ENCODE peak calls at places on chromosomes 1 and 21, in nine cellular contexts. B is uterus, E is COLO829, Q is hepatic stellate cell, T is GM04504, M is pancreas, C is A549, D is AG08395, V is HT1080. F is an unnamed sample.

GRCh38 chr1:118093017-118093416 is 92.0 kb downstream of the SPAG17 start:
- DNase-seq in Q (no peak), D (no peak), M (no peak), T (no peak), V (no peak), C (no peak), B (no peak), E (no peak), F (no peak)

GRCh38 chr1:45621501-45621836 is 2.4 kb downstream of the CCDC17 start:
- DNase-seq in Q (no peak), T (no peak), D (no peak), C (no peak), E (no peak), V (no peak), B (no peak), M (no peak), F (no peak)

GRCh38 chr1:2529776-2530500 is at the start of gene HES5:
- DNase-seq in D (no peak), M (no peak), T (no peak), B (no peak), E (no peak), Q (no peak), C (no peak), V (no peak), F (no peak)

GRCh38 chr1:48725331-48725730 is 51.4 kb downstream of the BEND5 start:
- DNase-seq in Q (no peak), M (no peak), B (no peak), E (no peak), C (no peak), D (no peak), T (no peak), V (no peak), F (no peak)

GRCh38 chr1:64004451-64004850 is 199.0 kb upstream of the UBE2U start:
- DNase-seq in V (peak; percentile 28), C (no peak), D (no peak), Q (no peak), B (no peak), E (peak; percentile 49), T (no peak), M (no peak), F (no peak)

GRCh38 chr1:231828182-231828920 is 201.8 kb downstream of the DISC1 start:
- DNase-seq in M (peak; percentile 34), T (peak; percentile 82), D (peak; percentile 79), V (peak; percentile 95), E (peak; percentile 59), B (no peak), Q (peak; percentile 62), C (peak; percentile 81), F (peak; percentile 88)

GRCh38 chr1:48206371-48206770 is 16.1 kb upstream of the SLC5A9 start:
- DNase-seq in E (no peak), Q (no peak), D (no peak), B (no peak), T (no peak), M (no peak), V (no peak), C (no peak), F (no peak)

GRCh38 chr1:224157316-224157715 is 25.7 kb upstream of the DEGS1 start:
- DNase-seq in Q (no peak), E (no peak), M (no peak), T (no peak), B (no peak), C (no peak), D (no peak), V (no peak), F (no peak)

GRCh38 chr21:41580758-41581554 is 73.0 kb upstream of the TMPRSS2 start:
- DNase-seq in E (no peak), D (no peak), T (no peak), Q (no peak), C (no peak), V (peak; percentile 34), B (no peak), M (no peak), F (no peak)